ENCODE peak calls at places on chromosomes 2 and 18, in eight cellular contexts. One of them, this sample, is unnamed. For H3K4me1 and H3K9me3, the result is how much of the 10 kb centered on the place peaks cover.

GRCh38 chr18:67451952-67452351 is 64.6 kb downstream of the DSEL start:
- DNase-seq in esophagus muscularis mucosa: no peak
- DNase-seq in fibroblast of lung: no peak
- DNase-seq in aorta: no peak
- DNase-seq in OCI-LY7: no peak
- DNase-seq in kidney: no peak
- DNase-seq in breast epithelium: no peak
- DNase-seq in neural progenitor cell: no peak
- DNase-seq in this sample: no peak

GRCh38 chr18:67682516-67682915 is 166.0 kb upstream of the DSEL start:
- DNase-seq in esophagus muscularis mucosa: no peak
- DNase-seq in fibroblast of lung: no peak
- DNase-seq in aorta: no peak
- DNase-seq in OCI-LY7: no peak
- DNase-seq in kidney: no peak
- DNase-seq in breast epithelium: no peak
- DNase-seq in neural progenitor cell: no peak
- DNase-seq in this sample: no peak

GRCh38 chr2:45944075-45944474 is 292.6 kb downstream of the PRKCE start:
- DNase-seq in esophagus muscularis mucosa: no peak
- DNase-seq in fibroblast of lung: peak
- DNase-seq in aorta: no peak
- DNase-seq in OCI-LY7: no peak
- DNase-seq in kidney: no peak
- DNase-seq in breast epithelium: no peak
- DNase-seq in neural progenitor cell: no peak
- DNase-seq in this sample: no peak

GRCh38 chr2:137951606-137952005 is 12.7 kb upstream of the HNMT start:
- DNase-seq in esophagus muscularis mucosa: no peak
- DNase-seq in fibroblast of lung: no peak
- DNase-seq in aorta: no peak
- DNase-seq in OCI-LY7: no peak
- DNase-seq in kidney: no peak
- DNase-seq in breast epithelium: no peak
- DNase-seq in neural progenitor cell: no peak
- DNase-seq in this sample: no peak

GRCh38 chr2:76932550-76932949 is 589.6 kb downstream of the LRRTM4 start:
- DNase-seq in esophagus muscularis mucosa: no peak
- DNase-seq in fibroblast of lung: no peak
- DNase-seq in aorta: no peak
- DNase-seq in OCI-LY7: no peak
- DNase-seq in kidney: no peak
- DNase-seq in breast epithelium: no peak
- DNase-seq in neural progenitor cell: no peak
- DNase-seq in this sample: no peak

GRCh38 chr2:208311954-208312353 is 45.9 kb downstream of the PIKFYVE start:
- DNase-seq in esophagus muscularis mucosa: no peak
- DNase-seq in fibroblast of lung: no peak
- DNase-seq in aorta: no peak
- DNase-seq in OCI-LY7: no peak
- DNase-seq in kidney: no peak
- DNase-seq in breast epithelium: no peak
- DNase-seq in neural progenitor cell: no peak
- DNase-seq in this sample: no peak

GRCh38 chr2:17747684-17748452 is 5.7 kb downstream of the SMC6 start:
- DNase-seq in esophagus muscularis mucosa: no peak
- DNase-seq in fibroblast of lung: no peak
- DNase-seq in aorta: no peak
- DNase-seq in OCI-LY7: no peak
- DNase-seq in kidney: no peak
- DNase-seq in breast epithelium: no peak
- DNase-seq in neural progenitor cell: no peak
- DNase-seq in this sample: no peak

GRCh38 chr18:6648581-6648980 is 80.9 kb upstream of the ARHGAP28 start:
- DNase-seq in esophagus muscularis mucosa: no peak
- DNase-seq in fibroblast of lung: peak
- DNase-seq in aorta: no peak
- DNase-seq in OCI-LY7: no peak
- DNase-seq in kidney: no peak
- DNase-seq in breast epithelium: no peak
- DNase-seq in neural progenitor cell: no peak
- DNase-seq in this sample: no peak

GRCh38 chr2:74502147-74502719 is 2.8 kb upstream of the LBX2 start:
- DNase-seq in esophagus muscularis mucosa: no peak
- DNase-seq in fibroblast of lung: no peak
- DNase-seq in aorta: no peak
- DNase-seq in OCI-LY7: no peak
- DNase-seq in kidney: peak
- DNase-seq in breast epithelium: no peak
- DNase-seq in neural progenitor cell: peak
- DNase-seq in this sample: no peak

GRCh38 chr18:23056315-23056714 is 79.0 kb upstream of the CABLES1 start:
- DNase-seq in esophagus muscularis mucosa: no peak
- DNase-seq in fibroblast of lung: no peak
- DNase-seq in aorta: no peak
- DNase-seq in OCI-LY7: no peak
- DNase-seq in kidney: no peak
- DNase-seq in breast epithelium: no peak
- DNase-seq in neural progenitor cell: no peak
- DNase-seq in this sample: no peak

GRCh38 chr2:238839428-238839827 is 8.5 kb upstream of the TWIST2 start:
- DNase-seq in esophagus muscularis mucosa: no peak
- DNase-seq in fibroblast of lung: no peak
- DNase-seq in aorta: no peak
- DNase-seq in OCI-LY7: no peak
- DNase-seq in kidney: no peak
- DNase-seq in breast epithelium: no peak
- DNase-seq in neural progenitor cell: no peak
- DNase-seq in this sample: no peak

GRCh38 chr18:46590103-46590502 is 66.9 kb downstream of the LOXHD1 start:
- DNase-seq in esophagus muscularis mucosa: peak
- DNase-seq in fibroblast of lung: no peak
- DNase-seq in aorta: no peak
- DNase-seq in OCI-LY7: no peak
- DNase-seq in kidney: no peak
- DNase-seq in breast epithelium: no peak
- DNase-seq in neural progenitor cell: peak
- DNase-seq in this sample: no peak

DNA sequence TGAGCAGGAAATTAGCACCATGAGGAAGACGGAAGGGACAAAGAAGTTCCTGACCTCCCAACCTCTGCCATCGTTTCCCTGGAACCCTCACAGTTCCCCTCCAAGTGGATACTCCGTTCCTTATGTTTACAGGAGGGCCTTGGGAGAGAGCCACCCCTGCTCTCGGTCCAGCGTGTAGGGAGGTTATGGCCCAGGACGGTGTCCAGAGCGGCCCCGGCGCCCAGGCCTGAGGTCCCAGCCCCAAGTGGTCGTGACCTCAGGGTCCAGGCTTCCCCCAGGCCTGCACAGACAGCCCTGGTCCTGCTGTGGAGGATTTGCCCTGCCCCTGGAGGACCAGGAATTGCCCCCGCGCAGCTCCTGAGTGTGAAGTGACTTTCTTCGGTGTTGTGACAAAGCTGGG is 61.8 kb upstream of the RBM44 start:
- DNase-seq in esophagus muscularis mucosa: no peak
- DNase-seq in fibroblast of lung: no peak
- DNase-seq in aorta: no peak
- DNase-seq in OCI-LY7: no peak
- DNase-seq in kidney: no peak
- DNase-seq in breast epithelium: no peak
- DNase-seq in neural progenitor cell: no peak
- DNase-seq in this sample: no peak
- H3K4me1 ChIP-seq in esophagus muscularis mucosa: half or more
- H3K4me1 ChIP-seq in fibroblast of lung: under half
- H3K4me1 ChIP-seq in aorta: under half
- H3K4me1 ChIP-seq in OCI-LY7: under half
- H3K4me1 ChIP-seq in kidney: under half
- H3K4me1 ChIP-seq in breast epithelium: under half
- H3K4me1 ChIP-seq in neural progenitor cell: under half
- H3K4me1 ChIP-seq in this sample: under half

GRCh38 chr18:55573386-55573785 is 14.6 kb downstream of the TCF4 start:
- DNase-seq in esophagus muscularis mucosa: no peak
- DNase-seq in fibroblast of lung: no peak
- DNase-seq in aorta: no peak
- DNase-seq in OCI-LY7: no peak
- DNase-seq in kidney: no peak
- DNase-seq in breast epithelium: no peak
- DNase-seq in neural progenitor cell: peak
- DNase-seq in this sample: no peak

GRCh38 chr18:55570966-55571365 is 17.0 kb downstream of the TCF4 start:
- DNase-seq in esophagus muscularis mucosa: no peak
- DNase-seq in fibroblast of lung: no peak
- DNase-seq in aorta: no peak
- DNase-seq in OCI-LY7: no peak
- DNase-seq in kidney: no peak
- DNase-seq in breast epithelium: no peak
- DNase-seq in neural progenitor cell: no peak
- DNase-seq in this sample: no peak

GRCh38 chr18:55577812-55578539 is 10.0 kb downstream of the TCF4 start:
- DNase-seq in esophagus muscularis mucosa: no peak
- DNase-seq in fibroblast of lung: no peak
- DNase-seq in aorta: no peak
- DNase-seq in OCI-LY7: no peak
- DNase-seq in kidney: no peak
- DNase-seq in breast epithelium: no peak
- DNase-seq in neural progenitor cell: no peak
- DNase-seq in this sample: no peak

GRCh38 chr18:55575949-55576348 is 12.0 kb downstream of the TCF4 start:
- DNase-seq in esophagus muscularis mucosa: no peak
- DNase-seq in fibroblast of lung: no peak
- DNase-seq in aorta: no peak
- DNase-seq in OCI-LY7: no peak
- DNase-seq in kidney: no peak
- DNase-seq in breast epithelium: no peak
- DNase-seq in neural progenitor cell: no peak
- DNase-seq in this sample: no peak

DNA sequence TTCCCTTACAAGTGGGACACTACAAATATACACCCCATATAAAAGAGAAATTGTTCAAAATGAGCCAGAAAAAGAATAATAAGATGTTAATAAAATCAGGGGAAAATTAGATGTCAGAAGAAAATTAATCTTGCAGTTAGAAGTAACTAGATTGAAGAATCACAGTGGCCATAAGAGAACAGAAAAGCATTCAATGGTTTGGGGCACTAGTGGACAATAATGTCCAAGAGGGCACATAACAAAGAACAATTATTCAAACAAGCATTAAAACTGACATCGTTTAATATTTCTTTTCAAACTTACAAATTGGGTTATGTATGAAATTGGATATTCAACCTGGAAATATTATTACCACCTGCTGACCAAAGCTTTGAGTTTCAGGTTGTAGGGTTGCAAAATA is 12.9 kb downstream of the TCF4 start:
- DNase-seq in esophagus muscularis mucosa: no peak
- DNase-seq in fibroblast of lung: no peak
- DNase-seq in aorta: no peak
- DNase-seq in OCI-LY7: no peak
- DNase-seq in kidney: no peak
- DNase-seq in breast epithelium: no peak
- DNase-seq in neural progenitor cell: no peak
- DNase-seq in this sample: no peak
- H3K27ac ChIP-seq in esophagus muscularis mucosa: no peak
- H3K27ac ChIP-seq in fibroblast of lung: no peak
- H3K27ac ChIP-seq in aorta: no peak
- H3K27ac ChIP-seq in OCI-LY7: no peak
- H3K27ac ChIP-seq in kidney: no peak
- H3K27ac ChIP-seq in breast epithelium: no peak
- H3K27ac ChIP-seq in neural progenitor cell: no peak
- H3K27ac ChIP-seq in this sample: no peak

GRCh38 chr2:185014076-185014475 is 415.7 kb downstream of the ZNF804A start:
- DNase-seq in esophagus muscularis mucosa: no peak
- DNase-seq in fibroblast of lung: no peak
- DNase-seq in aorta: no peak
- DNase-seq in OCI-LY7: no peak
- DNase-seq in kidney: no peak
- DNase-seq in breast epithelium: no peak
- DNase-seq in neural progenitor cell: no peak
- DNase-seq in this sample: no peak

GRCh38 chr2:185012643-185013042 is 414.3 kb downstream of the ZNF804A start:
- DNase-seq in esophagus muscularis mucosa: no peak
- DNase-seq in fibroblast of lung: peak
- DNase-seq in aorta: no peak
- DNase-seq in OCI-LY7: peak
- DNase-seq in kidney: peak
- DNase-seq in breast epithelium: no peak
- DNase-seq in neural progenitor cell: peak
- DNase-seq in this sample: no peak
- H3K9me3 ChIP-seq in esophagus muscularis mucosa: under half
- H3K9me3 ChIP-seq in fibroblast of lung: under half
- H3K9me3 ChIP-seq in aorta: under half
- H3K9me3 ChIP-seq in OCI-LY7: under half
- H3K9me3 ChIP-seq in kidney: under half
- H3K9me3 ChIP-seq in breast epithelium: under half
- H3K9me3 ChIP-seq in neural progenitor cell: under half
- H3K9me3 ChIP-seq in this sample: under half

GRCh38 chr2:47298739-47299138 is 104.2 kb upstream of the MSH2 start:
- DNase-seq in esophagus muscularis mucosa: no peak
- DNase-seq in fibroblast of lung: no peak
- DNase-seq in aorta: no peak
- DNase-seq in OCI-LY7: no peak
- DNase-seq in kidney: no peak
- DNase-seq in breast epithelium: no peak
- DNase-seq in neural progenitor cell: no peak
- DNase-seq in this sample: no peak

GRCh38 chr2:47300609-47301276 is 102.2 kb upstream of the MSH2 start:
- DNase-seq in esophagus muscularis mucosa: no peak
- DNase-seq in fibroblast of lung: no peak
- DNase-seq in aorta: no peak
- DNase-seq in OCI-LY7: peak
- DNase-seq in kidney: no peak
- DNase-seq in breast epithelium: no peak
- DNase-seq in neural progenitor cell: no peak
- DNase-seq in this sample: no peak

GRCh38 chr2:47299555-47299954 is 103.4 kb upstream of the MSH2 start:
- DNase-seq in esophagus muscularis mucosa: no peak
- DNase-seq in fibroblast of lung: peak
- DNase-seq in aorta: no peak
- DNase-seq in OCI-LY7: no peak
- DNase-seq in kidney: no peak
- DNase-seq in breast epithelium: no peak
- DNase-seq in neural progenitor cell: no peak
- DNase-seq in this sample: no peak

GRCh38 chr2:47301277-47301618 is 101.7 kb upstream of the MSH2 start:
- DNase-seq in esophagus muscularis mucosa: no peak
- DNase-seq in fibroblast of lung: no peak
- DNase-seq in aorta: no peak
- DNase-seq in OCI-LY7: no peak
- DNase-seq in kidney: no peak
- DNase-seq in breast epithelium: no peak
- DNase-seq in neural progenitor cell: no peak
- DNase-seq in this sample: no peak

DNA sequence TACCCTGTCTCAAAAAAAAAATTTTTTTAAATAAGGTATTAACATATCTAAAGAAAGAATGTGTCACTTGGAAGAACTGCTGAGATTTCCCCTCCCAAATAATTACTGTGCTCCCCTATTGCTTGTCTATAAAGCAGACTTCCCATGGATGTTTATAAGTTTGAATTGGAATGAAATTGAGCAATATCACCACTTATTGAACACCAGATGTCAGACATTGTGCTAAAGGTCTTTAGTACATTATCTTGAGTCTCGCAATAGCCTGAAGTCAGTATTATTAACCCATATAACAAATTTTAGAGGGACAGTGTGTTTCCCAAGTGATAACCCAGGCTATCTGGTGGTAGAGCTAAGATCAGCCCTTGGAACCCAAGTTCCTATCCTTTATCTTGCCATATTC is 102.9 kb upstream of the MSH2 start:
- DNase-seq in esophagus muscularis mucosa: no peak
- DNase-seq in fibroblast of lung: peak
- DNase-seq in aorta: no peak
- DNase-seq in OCI-LY7: no peak
- DNase-seq in kidney: no peak
- DNase-seq in breast epithelium: no peak
- DNase-seq in neural progenitor cell: no peak
- DNase-seq in this sample: no peak
- H3K4me1 ChIP-seq in esophagus muscularis mucosa: under half
- H3K4me1 ChIP-seq in fibroblast of lung: under half
- H3K4me1 ChIP-seq in aorta: under half
- H3K4me1 ChIP-seq in OCI-LY7: under half
- H3K4me1 ChIP-seq in kidney: under half
- H3K4me1 ChIP-seq in breast epithelium: under half
- H3K4me1 ChIP-seq in neural progenitor cell: under half
- H3K4me1 ChIP-seq in this sample: under half